ENCODE peak calls at places on chromosomes 13 and 19, in four cellular contexts. Z, N, O and U are unnamed samples.

GRCh38 chr13:98688373-98688772 is 64.1 kb downstream of the SLC15A1 start:
- DNase-seq in N (no peak), O (no peak), Z (no peak), U (no peak)

GRCh38 chr19:32104465-32105235 is 240.8 kb upstream of the ZNF507 start:
- DNase-seq in Z (no peak), O (no peak), N (no peak), U (no peak)

GRCh38 chr19:53372196-53372595 is 6.7 kb downstream of the ZNF525 start:
- DNase-seq in N (no peak), O (no peak), Z (no peak), U (no peak)

GRCh38 chr19:58328999-58329398 is 2.2 kb downstream of the ZSCAN22 start:
- DNase-seq in N (no peak), O (peak; percentile 27), Z (peak; percentile 25), U (no peak)

GRCh38 chr13:32443111-32443510 is 15.2 kb upstream of the N4BP2L1 start:
- DNase-seq in Z (no peak), O (no peak), N (peak; percentile 69), U (peak; percentile 60)

GRCh38 chr19:29315566-29315965 is 102.6 kb upstream of the UQCRFS1 start:
- DNase-seq in N (no peak), Z (no peak), O (no peak), U (no peak)

GRCh38 chr13:80577951-80578670 is 237.2 kb upstream of the SPRY2 start:
- DNase-seq in N (no peak), O (no peak), Z (no peak), U (no peak)

GRCh38 chr19:7348587-7349230 is at the start of gene ARHGEF18:
- DNase-seq in Z (no peak), O (no peak), N (no peak), U (peak; percentile 59)

GRCh38 chr13:30905932-30906383 is at the start of gene MEDAG:
- DNase-seq in Z (no peak), O (no peak), N (no peak), U (no peak)

GRCh38 chr19:1047696-1048147 is 7.8 kb downstream of the ABCA7 start:
- DNase-seq in O (no peak), N (no peak), Z (no peak), U (no peak)

GRCh38 chr19:13984875-13985741 is 21.0 kb downstream of the RFX1 start:
- DNase-seq in Z (no peak), O (no peak), N (peak; percentile 18), U (no peak)

GRCh38 chr19:47155141-47155540 is 24.5 kb downstream of the SAE1 start:
- DNase-seq in Z (no peak), N (no peak), O (no peak), U (no peak)

GRCh38 chr13:98083936-98084335 is 59.0 kb upstream of the FARP1 start:
- DNase-seq in N (no peak), Z (no peak), O (no peak), U (no peak)

GRCh38 chr19:53868091-53868891 is 608 bp downstream of the MYADM start:
- DNase-seq in Z (peak; percentile 50), O (no peak), N (peak; percentile 47), U (no peak)

GRCh38 chr19:45767410-45767880 is 1.6 kb downstream of the SIX5 start:
- DNase-seq in N (peak; percentile 78), O (no peak), Z (peak; percentile 64), U (no peak)

GRCh38 chr13:107144432-107144831 is 576.5 kb upstream of the ARGLU1 start:
- DNase-seq in N (no peak), Z (no peak), O (no peak), U (no peak)

GRCh38 chr13:23651887-23652286 is 81.7 kb downstream of the TNFRSF19 start:
- DNase-seq in N (no peak), O (no peak), Z (no peak), U (no peak)

GRCh38 chr13:76812971-76813691 is 73.1 kb downstream of the KCTD12 start:
- DNase-seq in N (no peak), Z (no peak), O (no peak), U (no peak)

GRCh38 chr19:16013851-16014840 is 62.1 kb upstream of the TPM4 start:
- DNase-seq in O (no peak), Z (no peak), N (no peak), U (no peak)

GRCh38 chr13:44425041-44425814 is 51.6 kb downstream of the SERP2 start:
- DNase-seq in N (no peak), Z (no peak), O (no peak), U (no peak)

GRCh38 chr13:104740616-104741222 is 1674.5 kb upstream of the SLC10A2 start:
- DNase-seq in Z (no peak), O (no peak), N (no peak), U (no peak)

GRCh38 chr13:30418075-30418715 is 4.1 kb upstream of the UBE2L5 start:
- DNase-seq in N (no peak), Z (no peak), O (no peak), U (no peak)

GRCh38 chr19:10758978-10759377 is 41.1 kb downstream of the DNM2 start:
- DNase-seq in Z (no peak), O (no peak), N (no peak), U (no peak)

GRCh38 chr19:51460164-51460992 is 2.1 kb upstream of the SIGLEC8 start:
- DNase-seq in O (no peak), N (peak; percentile 21), Z (peak; percentile 60), U (no peak)

GRCh38 chr13:24271231-24271610 is 38.2 kb upstream of the C1QTNF9 start:
- DNase-seq in N (no peak), O (no peak), Z (no peak), U (no peak)

GRCh38 chr19:15259900-15260299 is 27.7 kb upstream of the EPHX3 start:
- DNase-seq in O (no peak), N (no peak), Z (no peak), U (no peak)

GRCh38 chr19:58034476-58034790 is 608 bp downstream of the ZSCAN1 start:
- DNase-seq in N (no peak), Z (no peak), O (no peak), U (no peak)

GRCh38 chr13:105363747-105364177 is 1171.7 kb downstream of the EFNB2 start:
- DNase-seq in Z (no peak), N (no peak), O (no peak), U (no peak)

GRCh38 chr13:26037302-26037701 is 14.5 kb downstream of the SHISA2 start:
- DNase-seq in O (peak; percentile 69), N (no peak), Z (peak; percentile 39), U (no peak)

GRCh38 chr19:10294368-10294697 is 4.6 kb downstream of the ICAM5 start:
- DNase-seq in N (no peak), O (no peak), Z (no peak), U (no peak)

GRCh38 chr19:48341006-48341405 is 15.7 kb downstream of the EMP3 start:
- DNase-seq in O (no peak), Z (no peak), N (no peak), U (no peak)
- TF ChIP-seq BRCA1 in O (no peak), Z (no peak), N (no peak), U (no peak)

GRCh38 chr13:84946144-84946543 is 853.1 kb downstream of the SLITRK6 start:
- DNase-seq in N (no peak), O (no peak), Z (no peak), U (no peak)
- TF ChIP-seq BRCA1 in N (no peak), O (no peak), Z (no peak), U (no peak)

DNA sequence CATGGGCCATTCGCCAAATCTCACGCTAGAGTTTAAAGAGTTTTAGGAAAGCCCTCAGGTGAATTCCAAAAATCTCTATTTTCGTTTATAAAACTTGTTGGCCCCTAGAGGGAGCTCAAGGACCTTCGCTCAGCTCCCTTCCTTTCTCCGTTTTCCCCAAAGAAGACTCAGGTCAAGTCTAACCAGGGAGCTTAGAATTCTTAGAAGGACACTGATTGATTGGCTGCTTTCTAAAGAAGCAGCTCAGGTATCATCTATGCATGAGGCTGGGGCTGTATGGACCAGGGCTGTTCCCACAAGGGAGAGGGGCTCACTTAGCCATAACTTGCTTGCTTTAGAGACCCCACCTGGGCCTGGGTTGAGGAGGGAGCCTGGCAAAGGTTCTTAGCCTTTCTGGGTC is 20.5 kb downstream of the DZIP1 start:
- DNase-seq in O (no peak), N (peak; percentile 29), Z (peak; percentile 32), U (no peak)
- TF ChIP-seq BRCA1 in O (no peak), N (no peak), Z (no peak), U (no peak)

GRCh38 chr19:4360081-4360569 is 16.8 kb downstream of the MPND start:
- DNase-seq in Z (no peak), N (no peak), O (no peak), U (no peak)

GRCh38 chr19:4362038-4362828 is 18.9 kb downstream of the MPND start:
- DNase-seq in N (no peak), Z (no peak), O (no peak), U (no peak)

GRCh38 chr19:4362871-4363545 is 19.6 kb downstream of the MPND start:
- DNase-seq in N (no peak), O (no peak), Z (no peak), U (no peak)

GRCh38 chr19:4360641-4361151 is 17.3 kb downstream of the MPND start:
- DNase-seq in N (no peak), O (no peak), Z (no peak), U (no peak)

GRCh38 chr19:4361152-4362037 is 18.0 kb downstream of the MPND start:
- DNase-seq in Z (peak; percentile 58), O (no peak), N (no peak), U (no peak)
- TF ChIP-seq BRCA1 in Z (no peak), O (no peak), N (no peak), U (no peak)

GRCh38 chr13:52405767-52406494 is at the start of gene THSD1:
- DNase-seq in N (no peak), O (no peak), Z (no peak), U (no peak)
- TF ChIP-seq BRCA1 in N (no peak), O (no peak), Z (no peak), U (no peak)

GRCh38 chr19:35671818-35672217 is 5.5 kb downstream of the UPK1A start:
- DNase-seq in N (peak; percentile 54), O (no peak), Z (peak; percentile 78), U (no peak)
- TF ChIP-seq BRCA1 in N (no peak), O (no peak), Z (no peak), U (no peak)

DNA sequence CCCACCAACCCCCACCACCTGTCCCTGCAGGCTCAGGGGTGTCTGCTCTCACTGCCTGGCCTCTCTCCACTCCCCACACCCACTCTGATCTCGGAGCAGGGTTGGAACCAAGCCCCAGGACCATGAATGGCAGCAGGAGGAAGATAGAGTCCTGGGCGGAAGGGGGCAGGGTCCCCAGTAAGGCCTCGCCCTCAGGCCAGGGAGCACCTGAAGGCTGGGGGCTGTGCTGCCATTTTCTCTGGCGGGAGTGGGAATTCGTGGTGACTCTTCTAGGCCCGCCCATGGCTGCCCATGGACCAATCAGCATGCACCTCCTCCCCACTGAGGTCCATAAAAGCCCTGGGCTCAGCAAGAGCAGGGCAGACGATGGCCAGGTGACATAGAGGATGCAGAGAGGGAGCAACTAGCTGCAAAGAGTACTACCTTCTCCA is 25.0 kb downstream of the KBTBD6 start:
- DNase-seq in O (no peak), N (peak; percentile 81), Z (peak; percentile 7), U (no peak)
- TF ChIP-seq BRCA1 in O (no peak), N (no peak), Z (no peak), U (no peak)

GRCh38 chr13:47945738-47946137 is 55.3 kb downstream of the SUCLA2 start:
- DNase-seq in N (peak; percentile 4), Z (no peak), O (no peak), U (no peak)
- TF ChIP-seq BRCA1 in N (no peak), Z (no peak), O (no peak), U (no peak)